ENCODE peak calls at places on chromosomes 13 and 19, in seven cellular contexts. One of them, this sample, is unnamed.

GRCh38 chr13:36282818-36283432 is 14.7 kb downstream of the CCDC169 start:
- DNase-seq in HCT116: peak
- DNase-seq in H1: no peak
- DNase-seq in GM12878: no peak
- DNase-seq in K562: peak
- DNase-seq in NT2/D1: no peak
- DNase-seq in HepG2: peak
- DNase-seq in this sample: peak

GRCh38 chr19:31112158-31112557 is 237.1 kb downstream of the TSHZ3 start:
- DNase-seq in NT2/D1: no peak
- DNase-seq in H1: no peak
- DNase-seq in K562: no peak
- DNase-seq in GM12878: no peak
- DNase-seq in HepG2: no peak
- DNase-seq in HCT116: no peak
- DNase-seq in this sample: no peak

GRCh38 chr13:59673301-59673700 is 490.4 kb downstream of the DIAPH3 start:
- DNase-seq in HepG2: no peak
- DNase-seq in H1: no peak
- DNase-seq in GM12878: no peak
- DNase-seq in HCT116: no peak
- DNase-seq in NT2/D1: no peak
- DNase-seq in K562: no peak
- DNase-seq in this sample: no peak

GRCh38 chr19:29745253-29745652 is 30.2 kb upstream of the C19orf12 start:
- DNase-seq in NT2/D1: no peak
- DNase-seq in K562: peak
- DNase-seq in GM12878: no peak
- DNase-seq in HCT116: no peak
- DNase-seq in H1: no peak
- DNase-seq in HepG2: peak
- DNase-seq in this sample: peak

GRCh38 chr13:44155422-44156293 is 218.0 kb upstream of the SERP2 start:
- DNase-seq in H1: no peak
- DNase-seq in NT2/D1: no peak
- DNase-seq in K562: no peak
- DNase-seq in GM12878: no peak
- DNase-seq in HCT116: no peak
- DNase-seq in HepG2: no peak
- DNase-seq in this sample: no peak

GRCh38 chr13:29621401-29621800 is 25.9 kb upstream of the SLC7A1 start:
- DNase-seq in HepG2: no peak
- DNase-seq in H1: no peak
- DNase-seq in GM12878: no peak
- DNase-seq in HCT116: no peak
- DNase-seq in NT2/D1: no peak
- DNase-seq in K562: no peak
- DNase-seq in this sample: no peak

GRCh38 chr13:71873418-71874276 is 6.6 kb upstream of the DACH1 start:
- DNase-seq in GM12878: no peak
- DNase-seq in H1: no peak
- DNase-seq in K562: no peak
- DNase-seq in HCT116: no peak
- DNase-seq in NT2/D1: no peak
- DNase-seq in HepG2: no peak
- DNase-seq in this sample: no peak

GRCh38 chr19:16205205-16206045 is 7.7 kb downstream of the AP1M1 start:
- DNase-seq in HepG2: peak
- DNase-seq in H1: no peak
- DNase-seq in K562: no peak
- DNase-seq in NT2/D1: no peak
- DNase-seq in GM12878: no peak
- DNase-seq in HCT116: no peak
- DNase-seq in this sample: peak

GRCh38 chr13:32234914-32235313 is 80.2 kb downstream of the ZAR1L start:
- DNase-seq in HCT116: no peak
- DNase-seq in K562: no peak
- DNase-seq in GM12878: no peak
- DNase-seq in H1: no peak
- DNase-seq in HepG2: no peak
- DNase-seq in NT2/D1: no peak
- DNase-seq in this sample: no peak

GRCh38 chr19:47107201-47107952 is 6.2 kb downstream of the ZC3H4 start:
- DNase-seq in HepG2: peak
- DNase-seq in NT2/D1: no peak
- DNase-seq in GM12878: no peak
- DNase-seq in H1: no peak
- DNase-seq in K562: peak
- DNase-seq in HCT116: no peak
- DNase-seq in this sample: no peak

GRCh38 chr19:10288662-10289166 is 1.0 kb upstream of the ICAM5 start:
- DNase-seq in H1: no peak
- DNase-seq in K562: peak
- DNase-seq in HCT116: peak
- DNase-seq in NT2/D1: no peak
- DNase-seq in GM12878: no peak
- DNase-seq in HepG2: peak
- DNase-seq in this sample: peak

GRCh38 chr19:39223703-39224279 is 19.7 kb upstream of the SYCN start:
- DNase-seq in HepG2: no peak
- DNase-seq in H1: no peak
- DNase-seq in HCT116: no peak
- DNase-seq in NT2/D1: no peak
- DNase-seq in K562: peak
- DNase-seq in GM12878: no peak
- DNase-seq in this sample: no peak

GRCh38 chr19:58554494-58555368 is at the start of gene CHMP2A:
- DNase-seq in HCT116: peak
- DNase-seq in H1: peak
- DNase-seq in HepG2: peak
- DNase-seq in GM12878: peak
- DNase-seq in NT2/D1: peak
- DNase-seq in K562: peak
- DNase-seq in this sample: peak

GRCh38 chr13:94251801-94252200 is 227.7 kb downstream of the DCT start:
- DNase-seq in HCT116: no peak
- DNase-seq in GM12878: no peak
- DNase-seq in NT2/D1: no peak
- DNase-seq in HepG2: no peak
- DNase-seq in K562: no peak
- DNase-seq in H1: no peak
- DNase-seq in this sample: no peak

GRCh38 chr13:51684076-51684475 is 99.8 kb downstream of the WDFY2 start:
- DNase-seq in K562: no peak
- DNase-seq in H1: no peak
- DNase-seq in GM12878: no peak
- DNase-seq in NT2/D1: no peak
- DNase-seq in HepG2: no peak
- DNase-seq in HCT116: no peak
- DNase-seq in this sample: no peak

GRCh38 chr13:65417953-65418352 is 1812.2 kb downstream of the PCDH9 start:
- DNase-seq in H1: no peak
- DNase-seq in HepG2: no peak
- DNase-seq in GM12878: no peak
- DNase-seq in HCT116: no peak
- DNase-seq in K562: no peak
- DNase-seq in NT2/D1: no peak
- DNase-seq in this sample: no peak

GRCh38 chr13:19519049-19519448 is 42.3 kb downstream of the TPTE2 start:
- DNase-seq in H1: no peak
- DNase-seq in K562: no peak
- DNase-seq in GM12878: no peak
- DNase-seq in HCT116: no peak
- DNase-seq in HepG2: no peak
- DNase-seq in NT2/D1: no peak
- DNase-seq in this sample: no peak

GRCh38 chr19:28574212-28574611 is 638.7 kb downstream of the UQCRFS1 start:
- DNase-seq in GM12878: no peak
- DNase-seq in NT2/D1: no peak
- DNase-seq in K562: peak
- DNase-seq in HepG2: no peak
- DNase-seq in HCT116: no peak
- DNase-seq in H1: no peak
- DNase-seq in this sample: no peak

GRCh38 chr19:50482886-50483285 is 6.2 kb upstream of the GARIN5A start:
- DNase-seq in HCT116: no peak
- DNase-seq in K562: no peak
- DNase-seq in NT2/D1: no peak
- DNase-seq in GM12878: no peak
- DNase-seq in HepG2: no peak
- DNase-seq in H1: no peak
- DNase-seq in this sample: no peak

DNA sequence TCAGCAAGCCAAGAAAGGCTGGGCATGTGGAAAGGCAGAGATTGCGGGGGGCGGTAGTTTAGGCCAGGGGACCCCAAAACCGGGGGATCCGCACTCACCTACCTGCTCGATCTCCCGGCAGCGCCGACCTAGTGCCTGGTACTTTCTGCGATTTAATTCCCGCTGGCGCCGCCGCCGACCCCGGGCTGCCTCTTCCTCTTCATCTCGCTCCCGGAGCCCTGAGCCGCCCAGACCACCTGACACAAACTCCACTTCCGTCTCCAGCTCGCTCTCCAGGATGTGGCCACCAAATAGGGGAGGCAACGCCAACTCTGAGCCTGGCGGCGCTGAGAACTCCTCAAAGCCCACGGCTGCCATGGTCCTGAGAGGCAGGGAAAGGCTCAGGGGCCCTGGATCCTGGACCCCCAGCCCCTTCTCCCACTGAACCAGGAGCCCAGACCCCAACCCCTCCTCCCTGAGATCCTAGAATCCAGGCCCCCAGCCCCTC is 1.1 kb downstream of the TFPT start:
- DNase-seq in HepG2: no peak
- DNase-seq in K562: peak
- DNase-seq in GM12878: no peak
- DNase-seq in HCT116: no peak
- DNase-seq in H1: no peak
- DNase-seq in NT2/D1: no peak
- DNase-seq in this sample: peak
- TF ChIP-seq YY1 in HepG2: no peak
- TF ChIP-seq YY1 in K562: no peak
- TF ChIP-seq YY1 in GM12878: no peak
- TF ChIP-seq YY1 in HCT116: no peak
- TF ChIP-seq YY1 in H1: no peak
- TF ChIP-seq YY1 in NT2/D1: no peak
- TF ChIP-seq YY1 in this sample: no peak

GRCh38 chr19:41718761-41719160 is 10.3 kb downstream of the CEACAM5 start:
- DNase-seq in HepG2: no peak
- DNase-seq in HCT116: no peak
- DNase-seq in GM12878: no peak
- DNase-seq in H1: no peak
- DNase-seq in NT2/D1: no peak
- DNase-seq in K562: no peak
- DNase-seq in this sample: no peak
- TF ChIP-seq YY1 in HepG2: no peak
- TF ChIP-seq YY1 in HCT116: no peak
- TF ChIP-seq YY1 in GM12878: no peak
- TF ChIP-seq YY1 in H1: no peak
- TF ChIP-seq YY1 in NT2/D1: no peak
- TF ChIP-seq YY1 in K562: no peak
- TF ChIP-seq YY1 in this sample: no peak

DNA sequence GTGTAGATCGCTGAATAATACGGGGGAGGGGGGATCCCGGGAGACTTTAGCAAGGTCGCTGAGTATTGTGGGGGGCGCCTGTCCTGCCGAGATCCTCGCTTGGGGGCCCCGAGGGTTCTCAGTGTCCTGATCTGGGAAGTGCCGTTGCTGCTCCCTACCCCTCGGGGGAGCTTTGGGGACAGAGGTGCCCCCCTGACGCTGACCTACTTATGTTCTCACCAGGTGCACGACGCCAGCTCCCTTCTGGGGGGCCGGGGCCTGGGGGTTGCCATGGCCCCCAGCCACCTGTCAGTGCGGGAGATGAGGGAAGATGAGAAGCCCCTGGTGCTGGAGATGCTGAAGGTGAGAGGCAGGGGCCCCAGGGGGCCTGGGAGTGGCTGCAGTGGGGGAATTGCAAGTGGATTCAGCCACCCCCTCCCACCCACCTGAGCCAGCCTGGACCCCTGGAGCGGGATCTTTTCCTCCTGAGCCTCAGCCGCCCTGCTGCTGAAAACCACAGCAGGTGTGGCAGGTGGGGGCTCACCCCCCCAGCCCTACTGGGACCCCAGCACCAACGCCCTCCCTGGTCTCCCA is 537 bp downstream of the NAT14 start:
- DNase-seq in GM12878: no peak
- DNase-seq in H1: no peak
- DNase-seq in HCT116: no peak
- DNase-seq in NT2/D1: no peak
- DNase-seq in HepG2: no peak
- DNase-seq in K562: peak
- DNase-seq in this sample: no peak
- TF ChIP-seq YY1 in GM12878: no peak
- TF ChIP-seq YY1 in H1: no peak
- TF ChIP-seq YY1 in HCT116: no peak
- TF ChIP-seq YY1 in NT2/D1: no peak
- TF ChIP-seq YY1 in HepG2: no peak
- TF ChIP-seq YY1 in K562: no peak
- TF ChIP-seq YY1 in this sample: no peak

GRCh38 chr19:38144667-38145066 is 79.4 kb downstream of the DPF1 start:
- DNase-seq in NT2/D1: no peak
- DNase-seq in HCT116: no peak
- DNase-seq in HepG2: no peak
- DNase-seq in GM12878: no peak
- DNase-seq in H1: no peak
- DNase-seq in K562: no peak
- DNase-seq in this sample: no peak

GRCh38 chr19:38141108-38141507 is 82.9 kb downstream of the DPF1 start:
- DNase-seq in H1: no peak
- DNase-seq in HCT116: no peak
- DNase-seq in GM12878: no peak
- DNase-seq in NT2/D1: no peak
- DNase-seq in HepG2: no peak
- DNase-seq in K562: no peak
- DNase-seq in this sample: no peak

GRCh38 chr19:38145627-38146026 is 78.4 kb downstream of the DPF1 start:
- DNase-seq in NT2/D1: no peak
- DNase-seq in HCT116: no peak
- DNase-seq in GM12878: no peak
- DNase-seq in H1: no peak
- DNase-seq in K562: no peak
- DNase-seq in HepG2: no peak
- DNase-seq in this sample: no peak

GRCh38 chr19:38143847-38144246 is 80.2 kb downstream of the DPF1 start:
- DNase-seq in K562: no peak
- DNase-seq in HepG2: no peak
- DNase-seq in NT2/D1: no peak
- DNase-seq in H1: no peak
- DNase-seq in HCT116: no peak
- DNase-seq in GM12878: no peak
- DNase-seq in this sample: no peak

GRCh38 chr19:38142176-38143035 is 81.6 kb downstream of the DPF1 start:
- DNase-seq in NT2/D1: peak
- DNase-seq in GM12878: no peak
- DNase-seq in HepG2: peak
- DNase-seq in HCT116: no peak
- DNase-seq in H1: peak
- DNase-seq in K562: peak
- DNase-seq in this sample: peak
- TF ChIP-seq YY1 in NT2/D1: no peak
- TF ChIP-seq YY1 in GM12878: no peak
- TF ChIP-seq YY1 in HepG2: no peak
- TF ChIP-seq YY1 in HCT116: no peak
- TF ChIP-seq YY1 in H1: no peak
- TF ChIP-seq YY1 in K562: no peak
- TF ChIP-seq YY1 in this sample: no peak

GRCh38 chr13:109744512-109745051 is 41.8 kb downstream of the IRS2 start:
- DNase-seq in K562: peak
- DNase-seq in HepG2: no peak
- DNase-seq in HCT116: no peak
- DNase-seq in NT2/D1: no peak
- DNase-seq in H1: no peak
- DNase-seq in GM12878: no peak
- DNase-seq in this sample: peak
- TF ChIP-seq YY1 in K562: no peak
- TF ChIP-seq YY1 in HepG2: no peak
- TF ChIP-seq YY1 in HCT116: no peak
- TF ChIP-seq YY1 in NT2/D1: no peak
- TF ChIP-seq YY1 in H1: no peak
- TF ChIP-seq YY1 in GM12878: no peak
- TF ChIP-seq YY1 in this sample: no peak